ENCODE peak calls at places on chromosomes 12 and 14, in eight cellular contexts. D is fibroblast of lung; F is lower leg skin; Y is cardiac muscle cell; X is AG04450; V is CD8-positive, alpha-beta T cell; Q is nephron progenitor cell; M is breast epithelium. G is an unnamed sample.

GRCh38 chr12:117294206-117294605 is 67.2 kb downstream of the NOS1 start:
- DNase-seq in D (no peak), F (no peak), Y (no peak), X (no peak), V (no peak), Q (peak), M (no peak), G (no peak)

GRCh38 chr12:109512608-109513007 is 35.2 kb downstream of the UBE3B start:
- DNase-seq in D (no peak), F (no peak), Y (no peak), X (no peak), V (no peak), Q (no peak), M (no peak), G (no peak)

GRCh38 chr12:22312336-22312735 is 22.2 kb downstream of the ST8SIA1 start:
- DNase-seq in D (peak), F (no peak), Y (peak), X (no peak), V (no peak), Q (no peak), M (no peak), G (peak)

GRCh38 chr12:92138144-92138543 is 7.5 kb downstream of the BTG1 start:
- DNase-seq in D (no peak), F (no peak), Y (no peak), X (no peak), V (no peak), Q (no peak), M (no peak), G (no peak)

GRCh38 chr12:84034891-84035290 is 877.7 kb downstream of the SLC6A15 start:
- DNase-seq in D (no peak), F (no peak), Y (no peak), X (no peak), V (no peak), Q (no peak), M (no peak), G (no peak)

GRCh38 chr14:80584638-80585505 is 356.7 kb downstream of the CEP128 start:
- DNase-seq in D (peak), F (no peak), Y (no peak), X (peak), V (no peak), Q (no peak), M (no peak), G (peak)

GRCh38 chr12:107329569-107330324 is 236.4 kb upstream of the CRY1 start:
- DNase-seq in D (peak), F (no peak), Y (peak), X (no peak), V (no peak), Q (no peak), M (no peak), G (no peak)

GRCh38 chr12:100151769-100152168 is 9.1 kb upstream of the BLTP3B start:
- DNase-seq in D (no peak), F (no peak), Y (no peak), X (no peak), V (no peak), Q (no peak), M (no peak), G (no peak)

GRCh38 chr12:70288817-70289216 is 45.6 kb downstream of the CNOT2 start:
- DNase-seq in D (no peak), F (no peak), Y (no peak), X (no peak), V (no peak), Q (no peak), M (no peak), G (no peak)

GRCh38 chr12:24025153-24025798 is 75.8 kb upstream of the SOX5 start:
- DNase-seq in D (no peak), F (no peak), Y (no peak), X (no peak), V (no peak), Q (no peak), M (no peak), G (no peak)
- TF ChIP-seq CTCF in D (peak), F (no peak), Y (peak), X (peak), V (no peak), Q (peak), M (no peak), G (peak)

GRCh38 chr12:28872654-28873268 is 276.3 kb upstream of the FAR2 start:
- DNase-seq in D (peak), F (no peak), Y (peak), X (peak), V (no peak), Q (peak), M (no peak), G (peak)
- TF ChIP-seq CTCF in D (peak), F (no peak), Y (peak), X (peak), V (no peak), Q (peak), M (no peak), G (peak)

GRCh38 chr12:49362077-49362476 is 5.2 kb upstream of the SPATS2 start:
- DNase-seq in D (no peak), F (no peak), Y (no peak), X (no peak), V (no peak), Q (no peak), M (no peak), G (no peak)
- TF ChIP-seq CTCF in D (no peak), F (no peak), Y (no peak), X (no peak), V (no peak), Q (no peak), M (no peak), G (no peak)

DNA sequence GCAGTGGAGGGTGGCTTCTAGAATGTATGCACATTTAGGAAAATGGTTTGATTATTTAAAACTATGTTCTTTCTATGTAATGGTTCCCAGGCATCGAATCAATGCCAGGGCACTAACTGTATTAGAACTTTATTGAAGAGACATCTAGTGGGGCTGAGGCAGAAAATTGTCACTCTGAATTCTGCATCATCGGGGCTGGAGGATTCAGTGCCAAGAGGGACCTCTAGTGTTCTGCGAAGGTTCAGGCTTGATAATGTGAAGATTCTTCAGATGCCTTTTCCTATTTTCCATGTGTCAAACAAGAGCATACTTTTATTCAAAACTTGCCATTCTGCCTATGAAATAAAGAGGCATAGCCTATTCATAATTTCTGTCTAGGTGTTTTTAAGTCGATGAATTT is 146.3 kb downstream of the CAND1 start:
- DNase-seq in D (peak), F (no peak), Y (peak), X (no peak), V (no peak), Q (no peak), M (no peak), G (no peak)
- TF ChIP-seq CTCF in D (peak), F (no peak), Y (peak), X (peak), V (no peak), Q (peak), M (no peak), G (peak)

DNA sequence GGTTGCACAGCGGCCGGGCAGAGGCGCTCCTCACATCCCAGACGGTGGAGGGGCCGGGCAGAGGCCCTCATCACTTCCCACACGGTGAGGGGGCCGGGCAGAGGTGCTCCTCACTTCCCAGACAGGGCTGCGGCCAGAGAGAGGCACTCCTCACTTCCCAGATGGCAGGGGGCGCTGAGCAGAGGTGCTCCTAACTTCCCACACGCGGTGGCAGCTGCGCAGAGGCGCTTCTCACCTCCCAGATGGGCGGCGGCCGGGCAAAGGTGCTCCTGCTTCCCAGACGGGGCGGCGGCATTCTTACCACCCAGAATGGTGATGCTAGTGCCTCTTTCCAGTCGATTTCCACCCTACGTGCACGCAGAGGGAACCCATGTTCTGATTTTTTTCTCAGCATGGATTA is 304.4 kb downstream of the RGS6 start:
- DNase-seq in D (no peak), F (no peak), Y (no peak), X (no peak), V (no peak), Q (no peak), M (no peak), G (no peak)
- TF ChIP-seq CTCF in D (no peak), F (no peak), Y (no peak), X (no peak), V (no peak), Q (no peak), M (no peak), G (no peak)

GRCh38 chr14:59275668-59276067 is 87.2 kb downstream of the DAAM1 start:
- DNase-seq in D (peak), F (no peak), Y (peak), X (peak), V (no peak), Q (no peak), M (no peak), G (peak)

GRCh38 chr14:59278111-59278510 is 89.6 kb downstream of the DAAM1 start:
- DNase-seq in D (peak), F (no peak), Y (peak), X (peak), V (no peak), Q (no peak), M (no peak), G (peak)

GRCh38 chr14:59276235-59276634 is 87.8 kb downstream of the DAAM1 start:
- DNase-seq in D (no peak), F (no peak), Y (no peak), X (no peak), V (no peak), Q (no peak), M (no peak), G (no peak)

GRCh38 chr14:59274991-59275391 is 86.5 kb downstream of the DAAM1 start:
- DNase-seq in D (peak), F (no peak), Y (no peak), X (no peak), V (no peak), Q (peak), M (no peak), G (peak)

DNA sequence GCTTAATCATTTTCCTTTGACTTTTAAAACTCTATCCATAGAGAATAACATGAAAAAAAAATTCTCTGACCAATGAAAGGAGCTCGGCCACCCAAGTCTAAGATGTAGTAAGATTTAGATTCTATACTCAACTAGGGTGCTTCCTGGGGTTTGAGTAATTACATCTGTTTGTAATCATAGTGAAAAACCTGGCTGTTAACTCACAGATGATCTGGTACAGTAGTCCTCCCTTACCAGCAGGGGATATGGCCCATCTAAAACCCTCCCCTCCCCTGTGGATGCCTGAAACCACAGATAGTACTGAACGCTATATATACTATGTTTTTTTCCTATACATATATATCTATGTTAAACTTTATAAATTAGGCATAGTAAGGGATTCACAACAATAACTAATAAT is 89.2 kb downstream of the DAAM1 start:
- DNase-seq in D (no peak), F (no peak), Y (no peak), X (no peak), V (no peak), Q (no peak), M (no peak), G (no peak)
- TF ChIP-seq CTCF in D (no peak), F (no peak), Y (no peak), X (no peak), V (no peak), Q (no peak), M (no peak), G (no peak)

DNA sequence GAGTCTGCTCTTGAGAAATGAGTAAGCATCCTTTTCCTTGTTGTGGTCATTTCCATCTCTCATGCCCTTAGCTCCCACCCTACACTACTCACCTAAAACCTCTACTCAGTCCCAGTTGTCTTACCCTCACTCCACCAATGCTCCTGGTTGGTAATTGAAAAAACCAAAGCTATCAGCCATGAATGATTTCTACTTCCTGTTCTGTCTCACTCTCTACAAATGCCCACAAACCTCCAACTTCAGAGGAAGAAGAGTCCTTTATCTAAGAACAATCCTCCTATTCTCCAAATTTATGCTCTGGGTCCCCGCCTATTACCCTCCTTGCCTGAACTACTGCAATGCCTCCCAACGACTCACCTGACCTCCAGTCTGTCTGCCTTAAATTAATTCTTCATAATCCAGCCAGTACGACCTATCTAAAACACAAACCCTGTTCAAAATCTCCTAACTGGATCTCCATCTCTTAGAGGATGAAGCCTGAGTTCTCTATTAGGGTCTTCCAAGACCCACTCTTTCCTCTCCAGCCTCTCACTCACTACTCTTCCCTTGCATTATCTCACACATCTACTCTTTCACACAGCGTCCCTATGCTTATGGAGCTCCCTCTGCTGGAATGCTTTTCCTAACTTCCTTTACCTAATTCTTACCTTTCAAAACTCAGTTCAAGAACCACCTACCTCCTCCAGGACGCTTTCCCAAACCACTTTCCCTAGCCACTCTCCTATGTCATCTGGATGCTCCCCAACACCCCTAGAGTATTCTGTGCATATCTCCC is 2.2 kb downstream of the DHRS1 start:
- DNase-seq in D (no peak), F (no peak), Y (peak), X (no peak), V (no peak), Q (no peak), M (no peak), G (no peak)
- TF ChIP-seq CTCF in D (peak), F (no peak), Y (peak), X (peak), V (no peak), Q (peak), M (no peak), G (peak)